ENCODE peak calls at places on chromosomes 13 and 19, in seven cellular contexts. Y, H, F, L, C, X and N are unnamed samples.

GRCh38 chr19:31112158-31112557 is 237.1 kb downstream of the TSHZ3 start:
- DNase-seq in Y (no peak), H (no peak), F (no peak), L (no peak), C (no peak), X (no peak), N (no peak)

GRCh38 chr13:98272549-98272948 is 95.5 kb upstream of the RNF113B start:
- DNase-seq in Y (no peak), H (peak), F (no peak), L (no peak), C (no peak), X (no peak), N (no peak)

GRCh38 chr19:53958168-53958571 is 4.6 kb upstream of the CACNG8 start:
- DNase-seq in Y (peak), H (peak), F (no peak), L (no peak), C (no peak), X (no peak), N (no peak)

GRCh38 chr19:18119243-18120105 is 21.9 kb downstream of the MAST3 start:
- DNase-seq in Y (no peak), H (no peak), F (no peak), L (no peak), C (no peak), X (peak), N (no peak)

GRCh38 chr19:45781282-45782161 is 768 bp downstream of the DMPK start:
- DNase-seq in Y (peak), H (no peak), F (peak), L (no peak), C (no peak), X (no peak), N (peak)

GRCh38 chr19:506404-507285 is 652 bp upstream of the TPGS1 start:
- DNase-seq in Y (peak), H (peak), F (peak), L (peak), C (peak), X (peak), N (peak)

GRCh38 chr13:97275775-97276501 is 53.8 kb downstream of the MBNL2 start:
- DNase-seq in Y (no peak), H (no peak), F (no peak), L (no peak), C (no peak), X (no peak), N (no peak)

GRCh38 chr19:925912-926594 is at the start of gene ARID3A:
- DNase-seq in Y (no peak), H (peak), F (peak), L (no peak), C (no peak), X (no peak), N (no peak)

GRCh38 chr19:4908781-4909171 is 525 bp upstream of the UHRF1 start:
- DNase-seq in Y (no peak), H (no peak), F (no peak), L (no peak), C (no peak), X (peak), N (no peak)

GRCh38 chr13:32272021-32272695 is 43.0 kb downstream of the ZAR1L start:
- DNase-seq in Y (no peak), H (no peak), F (no peak), L (no peak), C (no peak), X (no peak), N (no peak)

GRCh38 chr13:110338441-110339101 is 31.5 kb downstream of the COL4A2 start:
- DNase-seq in Y (no peak), H (peak), F (peak), L (peak), C (no peak), X (no peak), N (no peak)

GRCh38 chr19:33777753-33778088 is 18.9 kb upstream of the KCTD15 start:
- DNase-seq in Y (no peak), H (no peak), F (no peak), L (no peak), C (no peak), X (no peak), N (no peak)

GRCh38 chr13:80553041-80553440 is 212.1 kb upstream of the SPRY2 start:
- DNase-seq in Y (no peak), H (no peak), F (no peak), L (no peak), C (no peak), X (no peak), N (no peak)

GRCh38 chr19:35648017-35648961 is at the start of gene COX6B1:
- DNase-seq in Y (peak), H (peak), F (peak), L (peak), C (peak), X (peak), N (peak)

GRCh38 chr13:23469901-23470525 is 36.5 kb upstream of the SACS start:
- DNase-seq in Y (no peak), H (peak), F (no peak), L (no peak), C (no peak), X (no peak), N (no peak)

GRCh38 chr13:51902776-51903175 is 41.0 kb downstream of the CCDC70 start:
- DNase-seq in Y (no peak), H (no peak), F (no peak), L (no peak), C (no peak), X (no peak), N (no peak)

GRCh38 chr13:105719861-105720260 is 815.6 kb downstream of the EFNB2 start:
- DNase-seq in Y (no peak), H (no peak), F (no peak), L (no peak), C (no peak), X (no peak), N (no peak)

GRCh38 chr13:33158271-33158670 is 127.3 kb downstream of the STARD13 start:
- DNase-seq in Y (no peak), H (no peak), F (no peak), L (no peak), C (no peak), X (no peak), N (no peak)

GRCh38 chr19:1529430-1529816 is 5.5 kb downstream of the PLK5 start:
- DNase-seq in Y (no peak), H (no peak), F (no peak), L (no peak), C (no peak), X (no peak), N (no peak)